ENCODE peak calls at places on chromosomes 4 and X, in four cellular contexts. G, I, K and D are unnamed samples.

GRCh38 chrX:119655125-119655524 is 37.8 kb downstream of the SEPTIN6 start:
- DNase-seq in G (peak), K (peak), I (peak), D (peak)

GRCh38 chrX:43559643-43560042 is 96.5 kb upstream of the MAOA start:
- DNase-seq in K (peak), I (peak), G (peak), D (peak)

GRCh38 chrX:18617351-18617750 is 54.6 kb downstream of the RS1 start:
- DNase-seq in K (peak), I (no peak), G (no peak), D (peak)

GRCh38 chr4:174398728-174399127 is 115.0 kb downstream of the CEP44 start:
- DNase-seq in K (peak), G (no peak), I (no peak), D (peak)

GRCh38 chrX:104482757-104483156 is 83.2 kb upstream of the IL1RAPL2 start:
- DNase-seq in I (no peak), K (peak), G (no peak), D (no peak)

GRCh38 chrX:2848806-2849420 is 20.2 kb downstream of the GYG2 start:
- DNase-seq in I (no peak), G (no peak), K (peak), D (peak)

GRCh38 chr4:128825226-128825625 is 15.7 kb downstream of the JADE1 start:
- DNase-seq in K (peak), I (no peak), G (no peak), D (peak)

GRCh38 chr4:111274486-111274885 is 651.6 kb upstream of the PITX2 start:
- DNase-seq in I (no peak), G (no peak), K (no peak), D (no peak)

GRCh38 chrX:150772150-150772970 is 79.2 kb downstream of the MTMR1 start:
- DNase-seq in G (peak), K (peak), I (peak), D (peak)

GRCh38 chrX:30822068-30822671 is 66.9 kb downstream of the TAB3 start:
- DNase-seq in I (no peak), G (no peak), K (peak), D (no peak)
- H3K4me3 ChIP-seq in I (no peak), G (no peak), K (no peak), D (no peak)

DNA sequence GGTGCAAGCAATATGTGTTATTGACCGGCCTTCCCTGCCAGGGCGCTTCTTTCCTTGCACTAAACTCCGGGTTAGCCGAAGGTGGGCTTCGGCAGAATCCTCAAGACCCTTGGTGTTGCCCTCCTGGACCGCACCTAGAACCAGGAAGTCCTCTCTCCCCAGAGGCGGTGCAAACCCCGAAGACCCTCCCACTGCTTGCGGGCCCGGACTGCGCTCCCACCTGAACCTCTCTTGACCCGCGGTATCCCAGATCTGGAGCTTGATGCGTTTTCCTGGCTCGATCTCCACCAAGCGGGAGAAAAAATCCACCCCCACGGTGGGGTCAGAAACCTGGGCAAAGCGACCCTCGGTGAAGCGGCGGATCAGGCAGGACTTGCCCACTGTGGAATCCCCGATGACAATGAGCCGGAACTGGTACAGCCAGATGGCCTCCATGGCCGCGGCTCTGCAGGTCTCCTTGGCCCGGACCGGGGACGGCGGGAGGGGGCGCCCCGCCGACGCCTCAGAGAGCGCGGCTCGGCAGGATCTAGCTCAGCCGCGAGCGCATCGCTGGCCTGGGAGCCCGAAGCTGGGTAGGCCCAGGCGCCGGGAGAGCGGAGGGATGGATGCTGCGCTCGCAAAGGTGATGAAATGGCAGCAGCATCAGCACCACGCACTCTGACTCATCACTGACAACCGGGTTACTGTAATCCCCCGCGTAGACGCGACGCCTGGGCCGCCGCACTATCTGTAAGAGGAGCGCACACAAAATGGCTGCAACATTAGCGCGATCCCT is at the start of gene RAB39B:
- DNase-seq in G (peak), I (peak), K (peak), D (peak)
- TF ChIP-seq CTCF in G (no peak), I (no peak), K (no peak), D (no peak)

GRCh38 chr4:86333236-86333635 is 26.6 kb downstream of the MAPK10 start:
- DNase-seq in G (no peak), K (peak), I (no peak), D (no peak)

GRCh38 chr4:86334020-86334750 is 25.7 kb downstream of the MAPK10 start:
- DNase-seq in K (peak), I (no peak), G (no peak), D (no peak)

GRCh38 chr4:86338989-86339388 is 20.9 kb downstream of the MAPK10 start:
- DNase-seq in G (no peak), I (peak), K (peak), D (peak)

GRCh38 chr4:86344127-86344526 is 15.7 kb downstream of the MAPK10 start:
- DNase-seq in G (no peak), K (no peak), I (no peak), D (no peak)

DNA sequence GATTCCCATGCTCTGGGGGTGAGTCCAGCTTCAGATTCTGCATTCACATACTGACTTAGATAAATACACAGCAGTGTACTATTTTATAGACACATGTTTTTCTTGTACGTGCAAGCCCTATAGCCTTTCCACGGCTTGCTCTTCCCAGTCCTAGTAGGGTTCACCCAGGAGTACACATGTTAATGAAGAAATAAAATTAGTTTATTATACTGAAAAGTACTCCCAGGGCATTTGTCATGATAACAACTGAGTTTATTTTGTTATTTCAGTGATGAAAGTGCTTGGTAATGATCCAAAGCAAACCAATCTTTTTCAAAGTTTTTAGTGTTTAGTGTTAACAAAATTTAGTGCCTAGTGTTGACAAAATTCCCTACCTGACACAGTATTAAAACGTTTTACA is 21.3 kb downstream of the MAPK10 start:
- DNase-seq in I (no peak), G (no peak), K (peak), D (peak)
- H3K4me3 ChIP-seq in I (no peak), G (no peak), K (no peak), D (no peak)

GRCh38 chrX:96846841-96847240 is 36.9 kb upstream of the RPA4 start:
- DNase-seq in G (no peak), K (no peak), I (no peak), D (no peak)

GRCh38 chrX:96837808-96838207 is 45.9 kb upstream of the RPA4 start:
- DNase-seq in G (no peak), I (no peak), K (peak), D (peak)

GRCh38 chrX:96841325-96841724 is 42.4 kb upstream of the RPA4 start:
- DNase-seq in K (no peak), G (no peak), I (no peak), D (no peak)

GRCh38 chrX:96843566-96843965 is 40.1 kb upstream of the RPA4 start:
- DNase-seq in K (no peak), G (no peak), I (peak), D (peak)
- TF ChIP-seq CTCF in K (no peak), G (peak), I (no peak), D (peak)